ENCODE peak calls at places on chromosomes 4 and X, in six cellular contexts. One of them, this sample, is unnamed. For H3K36me3, the result is how much of the 10 kb centered on the place peaks cover.

GRCh38 chr4:14783011-14783877 is 219.0 kb upstream of the CPEB2 start:
- DNase-seq in mesendoderm: no peak
- DNase-seq in IMR-90: peak
- DNase-seq in neuronal stem cell: no peak
- DNase-seq in trophoblast cell: no peak
- DNase-seq in H1: no peak
- DNase-seq in this sample: no peak

GRCh38 chr4:37715889-37716402 is 29.8 kb upstream of the RELL1 start:
- DNase-seq in mesendoderm: peak
- DNase-seq in trophoblast cell: peak
- DNase-seq in IMR-90: peak
- DNase-seq in H1: no peak
- DNase-seq in neuronal stem cell: no peak
- DNase-seq in this sample: peak

GRCh38 chrX:81577028-81577427 is 375.1 kb downstream of the SH3BGRL start:
- DNase-seq in IMR-90: no peak
- DNase-seq in H1: no peak
- DNase-seq in trophoblast cell: no peak
- DNase-seq in mesendoderm: no peak
- DNase-seq in neuronal stem cell: no peak
- DNase-seq in this sample: no peak

GRCh38 chr4:48439988-48440387 is 43.2 kb upstream of the SLC10A4 start:
- DNase-seq in mesendoderm: peak
- DNase-seq in neuronal stem cell: no peak
- DNase-seq in trophoblast cell: no peak
- DNase-seq in IMR-90: no peak
- DNase-seq in H1: no peak
- DNase-seq in this sample: no peak

GRCh38 chr4:70623301-70623700 is 5.2 kb upstream of the ENAM start:
- DNase-seq in trophoblast cell: no peak
- DNase-seq in mesendoderm: no peak
- DNase-seq in neuronal stem cell: no peak
- DNase-seq in IMR-90: no peak
- DNase-seq in H1: no peak
- DNase-seq in this sample: no peak

GRCh38 chr4:184911310-184911709 is 85.5 kb upstream of the ACSL1 start:
- DNase-seq in neuronal stem cell: no peak
- DNase-seq in mesendoderm: no peak
- DNase-seq in H1: no peak
- DNase-seq in IMR-90: peak
- DNase-seq in trophoblast cell: no peak
- DNase-seq in this sample: no peak

GRCh38 chr4:139574641-139575040 is 18.6 kb upstream of the SETD7 start:
- DNase-seq in H1: no peak
- DNase-seq in neuronal stem cell: no peak
- DNase-seq in IMR-90: no peak
- DNase-seq in trophoblast cell: no peak
- DNase-seq in mesendoderm: peak
- DNase-seq in this sample: no peak

GRCh38 chr4:173052439-173052838 is 116.2 kb upstream of the GALNT7 start:
- DNase-seq in mesendoderm: no peak
- DNase-seq in IMR-90: no peak
- DNase-seq in H1: no peak
- DNase-seq in trophoblast cell: no peak
- DNase-seq in neuronal stem cell: no peak
- DNase-seq in this sample: no peak

GRCh38 chr4:175813841-175814240 is 1.8 kb upstream of the GPM6A start:
- DNase-seq in neuronal stem cell: no peak
- DNase-seq in H1: no peak
- DNase-seq in trophoblast cell: no peak
- DNase-seq in mesendoderm: no peak
- DNase-seq in IMR-90: no peak
- DNase-seq in this sample: no peak

DNA sequence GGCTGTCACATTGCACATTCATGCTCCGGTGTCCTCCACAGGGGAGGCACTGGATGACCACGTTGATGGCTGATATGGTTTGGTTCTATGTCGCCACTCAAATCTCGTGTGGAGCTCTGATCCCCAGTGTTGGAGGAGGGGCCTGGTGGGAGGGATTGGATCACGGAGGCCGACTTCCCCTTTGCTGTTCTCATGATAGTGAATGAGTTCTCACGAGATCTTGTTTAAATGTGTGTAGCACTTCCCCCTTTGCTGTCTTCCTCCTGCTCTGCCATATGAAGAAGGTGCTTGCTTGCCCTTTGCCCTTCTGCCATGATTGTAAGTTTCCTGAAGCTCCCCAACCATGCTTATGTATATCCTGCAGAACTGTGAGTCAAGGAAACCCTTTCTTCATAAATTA is 22.3 kb upstream of the NAT8L start:
- DNase-seq in mesendoderm: no peak
- DNase-seq in H1: no peak
- DNase-seq in trophoblast cell: no peak
- DNase-seq in neuronal stem cell: no peak
- DNase-seq in IMR-90: no peak
- DNase-seq in this sample: no peak
- H3K23ac ChIP-seq in mesendoderm: no peak
- H3K23ac ChIP-seq in H1: no peak
- H3K23ac ChIP-seq in trophoblast cell: no peak
- H3K23ac ChIP-seq in neuronal stem cell: no peak
- H3K23ac ChIP-seq in IMR-90: no peak
- H3K23ac ChIP-seq in this sample: no peak

GRCh38 chr4:1933700-1934099 is 62.5 kb downstream of the NSD2 start:
- DNase-seq in mesendoderm: no peak
- DNase-seq in H1: no peak
- DNase-seq in trophoblast cell: no peak
- DNase-seq in IMR-90: no peak
- DNase-seq in neuronal stem cell: no peak
- DNase-seq in this sample: no peak
- H3K36me3 ChIP-seq in mesendoderm: under half
- H3K36me3 ChIP-seq in H1: under half
- H3K36me3 ChIP-seq in trophoblast cell: under half
- H3K36me3 ChIP-seq in IMR-90: under half
- H3K36me3 ChIP-seq in neuronal stem cell: under half
- H3K36me3 ChIP-seq in this sample: under half

GRCh38 chrX:41449615-41450014 is 2.5 kb downstream of the NYX start:
- DNase-seq in IMR-90: peak
- DNase-seq in H1: no peak
- DNase-seq in neuronal stem cell: no peak
- DNase-seq in mesendoderm: no peak
- DNase-seq in trophoblast cell: peak
- DNase-seq in this sample: peak
- H3K23ac ChIP-seq in IMR-90: no peak
- H3K23ac ChIP-seq in H1: no peak
- H3K23ac ChIP-seq in neuronal stem cell: no peak
- H3K23ac ChIP-seq in mesendoderm: no peak
- H3K23ac ChIP-seq in trophoblast cell: no peak
- H3K23ac ChIP-seq in this sample: no peak

GRCh38 chr4:121861427-121861826 is 8.8 kb downstream of the BBS7 start:
- DNase-seq in IMR-90: no peak
- DNase-seq in trophoblast cell: no peak
- DNase-seq in neuronal stem cell: no peak
- DNase-seq in H1: no peak
- DNase-seq in mesendoderm: no peak
- DNase-seq in this sample: no peak
- H3K36me3 ChIP-seq in IMR-90: under half
- H3K36me3 ChIP-seq in trophoblast cell: under half
- H3K36me3 ChIP-seq in neuronal stem cell: under half
- H3K36me3 ChIP-seq in H1: under half
- H3K36me3 ChIP-seq in mesendoderm: under half
- H3K36me3 ChIP-seq in this sample: under half

GRCh38 chr4:78070731-78071282 is 13.7 kb downstream of the FRAS1 start:
- DNase-seq in trophoblast cell: no peak
- DNase-seq in H1: no peak
- DNase-seq in IMR-90: no peak
- DNase-seq in neuronal stem cell: no peak
- DNase-seq in mesendoderm: no peak
- DNase-seq in this sample: no peak
- H3K23ac ChIP-seq in trophoblast cell: no peak
- H3K23ac ChIP-seq in H1: no peak
- H3K23ac ChIP-seq in IMR-90: no peak
- H3K23ac ChIP-seq in neuronal stem cell: no peak
- H3K23ac ChIP-seq in mesendoderm: no peak
- H3K23ac ChIP-seq in this sample: no peak

GRCh38 chrX:13750812-13751211 is 16.3 kb downstream of the OFD1 start:
- DNase-seq in trophoblast cell: no peak
- DNase-seq in neuronal stem cell: no peak
- DNase-seq in IMR-90: no peak
- DNase-seq in mesendoderm: no peak
- DNase-seq in H1: no peak
- DNase-seq in this sample: no peak

GRCh38 chrX:13752141-13752540 is 17.6 kb downstream of the OFD1 start:
- DNase-seq in neuronal stem cell: no peak
- DNase-seq in mesendoderm: no peak
- DNase-seq in trophoblast cell: no peak
- DNase-seq in H1: no peak
- DNase-seq in IMR-90: no peak
- DNase-seq in this sample: no peak

GRCh38 chrX:13748486-13748885 is 13.9 kb downstream of the OFD1 start:
- DNase-seq in IMR-90: peak
- DNase-seq in neuronal stem cell: no peak
- DNase-seq in H1: no peak
- DNase-seq in mesendoderm: no peak
- DNase-seq in trophoblast cell: no peak
- DNase-seq in this sample: no peak

GRCh38 chrX:13750204-13750603 is 15.7 kb downstream of the OFD1 start:
- DNase-seq in neuronal stem cell: no peak
- DNase-seq in H1: no peak
- DNase-seq in mesendoderm: peak
- DNase-seq in trophoblast cell: peak
- DNase-seq in IMR-90: peak
- DNase-seq in this sample: peak

DNA sequence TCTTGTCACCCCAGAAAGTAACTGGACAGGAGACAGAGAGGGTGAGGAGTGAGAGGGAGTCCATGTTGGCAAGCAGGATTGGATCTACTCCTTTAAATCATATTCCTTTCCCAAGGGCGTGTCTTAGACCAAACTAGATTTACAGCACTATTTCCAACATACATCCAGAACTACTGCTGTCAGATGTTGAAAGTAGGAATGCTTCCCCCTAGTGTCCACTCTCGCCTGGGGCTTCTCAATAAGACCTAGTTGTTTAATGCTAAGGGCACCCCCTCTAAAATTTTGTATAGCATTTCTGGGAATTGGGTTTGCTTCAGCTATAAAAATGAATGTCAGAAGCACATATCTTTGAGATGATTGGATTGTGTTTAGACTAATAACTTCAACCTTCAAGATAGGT is 13.3 kb downstream of the OFD1 start:
- DNase-seq in trophoblast cell: peak
- DNase-seq in IMR-90: peak
- DNase-seq in H1: no peak
- DNase-seq in mesendoderm: peak
- DNase-seq in neuronal stem cell: no peak
- DNase-seq in this sample: peak
- H3K36me3 ChIP-seq in trophoblast cell: under half
- H3K36me3 ChIP-seq in IMR-90: under half
- H3K36me3 ChIP-seq in H1: under half
- H3K36me3 ChIP-seq in mesendoderm: under half
- H3K36me3 ChIP-seq in neuronal stem cell: under half
- H3K36me3 ChIP-seq in this sample: half or more

GRCh38 chr4:109729563-109730293 is at the start of gene PLA2G12A:
- DNase-seq in trophoblast cell: peak
- DNase-seq in neuronal stem cell: peak
- DNase-seq in H1: peak
- DNase-seq in IMR-90: peak
- DNase-seq in mesendoderm: peak
- DNase-seq in this sample: peak
- H3K23ac ChIP-seq in trophoblast cell: no peak
- H3K23ac ChIP-seq in neuronal stem cell: peak
- H3K23ac ChIP-seq in H1: no peak
- H3K23ac ChIP-seq in IMR-90: peak
- H3K23ac ChIP-seq in mesendoderm: no peak
- H3K23ac ChIP-seq in this sample: no peak

This sample was measured in mesenchymal stem cell.